ENCODE peak calls at places on chromosomes 3 and 15, in six cellular contexts. A is GM23338, B is GM23248, G is HCT116, Y is neural progenitor cell, J is PC-3. N is an unnamed sample.

GRCh38 chr3:126753191-126754160 is 49.4 kb downstream of the CHCHD6 start:
- DNase-seq in A (no peak), B (peak; percentile 88), G (no peak), Y (no peak), J (no peak), N (no peak)

GRCh38 chr3:158801200-158801599 is 654 bp upstream of the MFSD1 start:
- DNase-seq in A (peak; percentile 46), B (peak; percentile 38), G (no peak), Y (peak; percentile 43), J (no peak), N (no peak)

GRCh38 chr15:70627734-70628541 is 135.4 kb downstream of the UACA start:
- DNase-seq in A (no peak), B (peak; percentile 83), G (no peak), Y (no peak), J (no peak), N (no peak)

GRCh38 chr15:77810180-77810579 is 177.5 kb upstream of the LINGO1 start:
- DNase-seq in A (no peak), B (no peak), G (no peak), Y (peak; percentile 41), J (no peak), N (no peak)

GRCh38 chr15:100714034-100714748 is 111.8 kb downstream of the ASB7 start:
- DNase-seq in A (no peak), B (no peak), G (no peak), Y (no peak), J (no peak), N (no peak)

GRCh38 chr15:31360843-31361763 is 34.5 kb downstream of the KLF13 start:
- DNase-seq in A (peak; percentile 48), B (no peak), G (no peak), Y (peak; percentile 51), J (no peak), N (peak; percentile 89)

GRCh38 chr3:192091831-192092230 is 630.9 kb downstream of the PYDC2 start:
- DNase-seq in A (no peak), B (no peak), G (no peak), Y (no peak), J (peak; percentile 17), N (no peak)

GRCh38 chr3:148229107-148229506 is 468.6 kb upstream of the AGTR1 start:
- DNase-seq in A (no peak), B (no peak), G (no peak), Y (no peak), J (no peak), N (peak; percentile 55)

GRCh38 chr15:88878720-88879184 is 16.6 kb downstream of the HAPLN3 start:
- DNase-seq in A (peak; percentile 93), B (peak; percentile 70), G (no peak), Y (peak; percentile 82), J (peak; percentile 60), N (peak; percentile 67)

GRCh38 chr3:41293169-41293681 is 93.9 kb downstream of the CTNNB1 start:
- DNase-seq in A (no peak), B (no peak), G (no peak), Y (no peak), J (no peak), N (no peak)

GRCh38 chr3:187264051-187264450 is 27.5 kb downstream of the MASP1 start:
- DNase-seq in A (no peak), B (peak; percentile 82), G (no peak), Y (no peak), J (peak; percentile 80), N (no peak)

GRCh38 chr3:65922441-65922840 is 116.3 kb downstream of the MAGI1 start:
- DNase-seq in A (no peak), B (peak; percentile 62), G (no peak), Y (no peak), J (no peak), N (no peak)

GRCh38 chr15:47477253-47477652 is 240.1 kb upstream of the SEMA6D start:
- DNase-seq in A (no peak), B (peak; percentile 8), G (no peak), Y (no peak), J (no peak), N (no peak)

GRCh38 chr3:125280966-125281365 is 68.4 kb upstream of the SLC12A8 start:
- DNase-seq in A (peak; percentile 24), B (peak; percentile 60), G (no peak), Y (no peak), J (no peak), N (no peak)

GRCh38 chr3:148903022-148903442 is 37.9 kb downstream of the CPA3 start:
- DNase-seq in A (no peak), B (peak; percentile 75), G (no peak), Y (no peak), J (peak; percentile 21), N (no peak)

GRCh38 chr3:168156479-168156878 is 60.8 kb upstream of the GOLIM4 start:
- DNase-seq in A (no peak), B (no peak), G (no peak), Y (no peak), J (no peak), N (no peak)

GRCh38 chr3:170132335-170132734 is 49.2 kb downstream of the PHC3 start:
- DNase-seq in A (no peak), B (no peak), G (no peak), Y (no peak), J (no peak), N (peak; percentile 91)
- TF ChIP-seq EZH2phosphoT487 in A (no peak), B (no peak), G (no peak), Y (no peak), J (no peak), N (no peak)

GRCh38 chr15:67827561-67828378 is 2.5 kb downstream of the SKOR1 start:
- DNase-seq in A (peak; percentile 65), B (no peak), G (no peak), Y (peak; percentile 75), J (no peak), N (no peak)
- TF ChIP-seq EZH2 in A (peak; percentile 97), B (peak; percentile 2), G (no peak), Y (peak; percentile 92), J (no peak), N (no peak)

DNA sequence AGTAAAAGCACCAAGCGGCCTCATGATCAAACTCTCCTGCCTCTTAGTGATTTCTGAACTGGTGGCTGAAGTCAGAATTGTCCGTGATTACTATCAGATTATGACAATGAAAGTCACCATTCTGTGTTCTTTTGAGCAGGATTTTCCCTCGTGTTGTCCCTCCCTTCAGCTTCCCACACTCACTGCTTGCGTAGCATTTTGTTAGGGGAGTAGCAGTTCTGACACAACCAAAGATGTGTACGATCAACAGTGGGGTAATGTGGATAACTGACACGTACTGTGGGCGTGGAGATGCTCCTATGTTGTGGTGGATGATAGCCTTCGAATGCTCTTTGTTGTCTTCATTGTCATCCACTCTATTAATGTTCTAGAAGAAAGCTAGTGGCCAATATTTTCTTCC is 67.8 kb upstream of the ICE2 start:
- DNase-seq in A (no peak), B (no peak), G (no peak), Y (no peak), J (no peak), N (no peak)
- H2AFZ ChIP-seq in A (no peak overlapping the region), B (no peak overlapping the region), G (no peak overlapping the region), Y (no peak overlapping the region), J (no peak overlapping the region), N (no peak overlapping the region)

GRCh38 chr3:63662500-63662899 is 10.0 kb downstream of the SNTN start:
- DNase-seq in A (peak; percentile 66), B (peak; percentile 38), G (no peak), Y (peak; percentile 49), J (peak; percentile 1), N (no peak)
- TF ChIP-seq EZH2phosphoT487 in A (no peak), B (no peak), G (no peak), Y (no peak), J (no peak), N (no peak)

GRCh38 chr3:137762674-137763593 is 1.2 kb upstream of the SOX14 start:
- DNase-seq in A (peak; percentile 42), B (no peak), G (no peak), Y (no peak), J (no peak), N (no peak)

GRCh38 chr3:137761563-137762503 is 2.3 kb upstream of the SOX14 start:
- DNase-seq in A (peak; percentile 43), B (no peak), G (no peak), Y (peak; percentile 52), J (no peak), N (no peak)

GRCh38 chr3:137760341-137761098 is 3.6 kb upstream of the SOX14 start:
- DNase-seq in A (peak; percentile 53), B (no peak), G (no peak), Y (peak; percentile 54), J (no peak), N (no peak)

GRCh38 chr3:137759505-137759904 is 4.6 kb upstream of the SOX14 start:
- DNase-seq in A (no peak), B (no peak), G (no peak), Y (no peak), J (no peak), N (no peak)

GRCh38 chr3:137761099-137761562 is 3.0 kb upstream of the SOX14 start:
- DNase-seq in A (peak; percentile 63), B (no peak), G (no peak), Y (peak; percentile 60), J (no peak), N (no peak)
- TF ChIP-seq EZH2 in A (peak; percentile 81), B (no peak), G (no peak), Y (peak; percentile 89), J (no peak), N (no peak)

N was measured in MM.1S.